ENCODE peak calls at places on chromosome 12, in four cellular contexts. T is stimulated activated CD8-positive, alpha-beta memory T cell treated with anti-CD3 and anti-CD28 coated beads, Interleukin-4, amount 100 ng/mL, for 24 hours; X is retina; S is IMR-90. B is an unnamed sample.

GRCh38 chr12:27800819-27801218 is 20.8 kb upstream of the MANSC4 start:
- DNase-seq in S (no peak), T (no peak), X (no peak), B (no peak)

GRCh38 chr12:100611031-100611430 is 37.5 kb downstream of the GAS2L3 start:
- DNase-seq in S (peak; percentile 32), X (no peak), T (no peak), B (no peak)

GRCh38 chr12:76265424-76266180 is 82.6 kb downstream of the BBS10 start:
- DNase-seq in X (no peak), S (no peak), T (no peak), B (no peak)

GRCh38 chr12:100716658-100716948 is 78.0 kb upstream of the ANO4 start:
- DNase-seq in T (no peak), S (no peak), X (no peak), B (no peak)

GRCh38 chr12:117607778-117608177 is 246.4 kb upstream of the NOS1 start:
- DNase-seq in S (no peak), T (no peak), X (no peak), B (no peak)

GRCh38 chr12:1838223-1838993 is 18.0 kb downstream of the LRTM2 start:
- DNase-seq in T (no peak), X (peak; percentile 67), S (no peak), B (no peak)

GRCh38 chr12:131939007-131939406 is 9.9 kb downstream of the PUS1 start:
- DNase-seq in S (no peak), T (no peak), X (no peak), B (no peak)

GRCh38 chr12:95548056-95548538 is 3.2 kb downstream of the USP44 start:
- DNase-seq in X (peak; percentile 83), T (peak; percentile 10), S (no peak), B (no peak)

GRCh38 chr12:14618990-14619389 is 51.3 kb upstream of the PLBD1 start:
- DNase-seq in T (no peak), S (peak; percentile 16), X (peak; percentile 14), B (no peak)

GRCh38 chr12:80837342-80837978 is 100.3 kb downstream of the LIN7A start:
- DNase-seq in X (peak; percentile 36), S (peak; percentile 76), T (no peak), B (no peak)

GRCh38 chr12:41213107-41213506 is 25.0 kb downstream of the PDZRN4 start:
- DNase-seq in S (no peak), T (no peak), X (no peak), B (no peak)

GRCh38 chr12:88036368-88036965 is 7.3 kb upstream of the C12orf50 start:
- DNase-seq in T (no peak), S (peak; percentile 59), X (peak; percentile 29), B (no peak)

GRCh38 chr12:57543666-57544065 is 3.3 kb downstream of the DCTN2 start:
- DNase-seq in S (peak; percentile 18), T (no peak), X (no peak), B (no peak)

GRCh38 chr12:103505371-103506236 is 9.8 kb upstream of the C12orf42 start:
- DNase-seq in X (no peak), S (no peak), T (peak; percentile 34), B (no peak)

GRCh38 chr12:100173111-100173510 is 27.5 kb upstream of the ACTR6 start:
- DNase-seq in X (no peak), T (no peak), S (no peak), B (no peak)